ENCODE peak calls at places on chromosome 1, in seven cellular contexts. T is astrocyte of the spinal cord, X is adrenal gland, K is AG09309, P is neural progenitor cell, C is fibroblast of pulmonary artery, L is psoas muscle. M is an unnamed sample.

GRCh38 chr1:213054142-213054541 is 3.1 kb downstream of the RPS6KC1 start:
- DNase-seq in P (no peak), T (no peak), K (no peak), X (no peak), L (no peak), C (no peak), M (no peak)

GRCh38 chr1:151661728-151662127 is 49.9 kb downstream of the SNX27 start:
- DNase-seq in T (no peak), C (no peak), L (no peak), P (no peak), K (no peak), X (no peak), M (no peak)

GRCh38 chr1:182147136-182147815 is 85.8 kb upstream of the ZNF648 start:
- DNase-seq in P (no peak), L (no peak), C (no peak), T (no peak), K (peak), X (peak), M (no peak)

GRCh38 chr1:45836451-45836850 is 33.0 kb downstream of the MAST2 start:
- DNase-seq in C (no peak), K (no peak), X (no peak), P (no peak), T (no peak), L (no peak), M (no peak)

GRCh38 chr1:157400766-157401165 is 151.5 kb downstream of the FCRL5 start:
- DNase-seq in L (no peak), X (no peak), P (no peak), C (no peak), K (no peak), T (no peak), M (no peak)

GRCh38 chr1:47325530-47325929 is 8.1 kb upstream of the CMPK1 start:
- DNase-seq in L (no peak), T (no peak), P (no peak), K (no peak), C (peak), X (no peak), M (no peak)

GRCh38 chr1:71650126-71650525 is 569.3 kb upstream of the ZRANB2 start:
- DNase-seq in L (no peak), C (no peak), X (no peak), T (no peak), P (no peak), K (peak), M (peak)

GRCh38 chr1:88935522-88936222 is 44.3 kb upstream of the GTF2B start:
- DNase-seq in K (peak), C (peak), X (no peak), P (peak), L (no peak), T (peak), M (peak)

GRCh38 chr1:93471911-93472310 is 24.0 kb downstream of the FNBP1L start:
- DNase-seq in X (peak), C (peak), P (no peak), L (no peak), T (peak), K (peak), M (peak)

GRCh38 chr1:35573198-35573775 is at the start of gene TFAP2E:
- DNase-seq in X (no peak), L (peak), C (peak), T (peak), P (peak), K (no peak), M (no peak)

GRCh38 chr1:29924017-29924431 is 687.7 kb downstream of the PTPRU start:
- DNase-seq in L (no peak), T (no peak), X (no peak), K (no peak), C (no peak), P (no peak), M (no peak)

GRCh38 chr1:26409191-26409751 is 1.3 kb upstream of the LIN28A start:
- DNase-seq in L (no peak), X (no peak), P (peak), T (no peak), C (peak), K (no peak), M (no peak)

GRCh38 chr1:61140056-61140549 is 57.7 kb downstream of the NFIA start:
- DNase-seq in T (no peak), P (no peak), X (no peak), C (no peak), L (no peak), K (no peak), M (no peak)

GRCh38 chr1:51768971-51769601 is 109.4 kb downstream of the NRDC start:
- DNase-seq in C (peak), L (no peak), X (peak), P (peak), T (peak), K (peak), M (peak)

GRCh38 chr1:53878492-53879105 is 11.0 kb downstream of the YIPF1 start:
- DNase-seq in P (peak), L (no peak), T (peak), X (no peak), K (peak), C (peak), M (peak)

GRCh38 chr1:239353536-239353935 is 32.8 kb upstream of the CHRM3 start:
- DNase-seq in C (no peak), L (no peak), T (no peak), K (no peak), X (no peak), P (no peak), M (no peak)

GRCh38 chr1:112507896-112508241 is 896 bp upstream of the WNT2B start:
- DNase-seq in K (no peak), C (no peak), X (no peak), T (no peak), P (peak), L (no peak), M (no peak)

GRCh38 chr1:116724765-116725375 is 29.4 kb upstream of the CD2 start:
- DNase-seq in L (peak), T (peak), X (peak), P (peak), K (peak), C (peak), M (peak)

GRCh38 chr1:25253911-25254310 is 6.7 kb upstream of the RSRP1 start:
- DNase-seq in C (no peak), L (no peak), P (no peak), X (no peak), K (no peak), T (no peak), M (no peak)

GRCh38 chr1:8017495-8018310 is 8.4 kb downstream of the ERRFI1 start:
- DNase-seq in X (no peak), K (peak), L (peak), C (no peak), T (peak), P (peak), M (no peak)

GRCh38 chr1:214244841-214245240 is 36.1 kb upstream of the SMYD2 start:
- DNase-seq in K (no peak), X (no peak), P (no peak), T (no peak), L (no peak), C (no peak), M (no peak)

GRCh38 chr1:186112280-186112679 is 262.8 kb downstream of the TPR start:
- DNase-seq in P (no peak), X (no peak), T (no peak), C (no peak), K (no peak), L (no peak), M (no peak)

GRCh38 chr1:69081671-69082070 is 486.1 kb upstream of the LRRC7 start:
- DNase-seq in T (no peak), C (peak), X (no peak), L (no peak), P (peak), K (no peak), M (no peak)

GRCh38 chr1:229196404-229197224 is 74.3 kb upstream of the RAB4A start:
- DNase-seq in L (no peak), C (no peak), P (no peak), K (peak), T (no peak), X (no peak), M (no peak)

GRCh38 chr1:25774921-25775774 is 24.8 kb upstream of the SELENON start:
- DNase-seq in T (no peak), P (no peak), X (no peak), L (no peak), C (no peak), K (no peak), M (no peak)

GRCh38 chr1:150528997-150529396 is 13.4 kb downstream of the FALEC start:
- DNase-seq in K (no peak), X (no peak), T (peak), L (no peak), C (peak), P (no peak), M (no peak)

GRCh38 chr1:243341074-243341473 is 85.2 kb downstream of the SDCCAG8 start:
- DNase-seq in K (no peak), P (no peak), L (no peak), C (peak), X (no peak), T (no peak), M (no peak)

GRCh38 chr1:94554611-94555010 is 13.1 kb upstream of the F3 start:
- DNase-seq in L (no peak), X (no peak), P (peak), T (no peak), C (no peak), K (no peak), M (no peak)
- TF ChIP-seq CTCF in L (no peak), X (no peak), P (no peak), T (no peak), C (no peak), K (no peak), M (no peak)

DNA sequence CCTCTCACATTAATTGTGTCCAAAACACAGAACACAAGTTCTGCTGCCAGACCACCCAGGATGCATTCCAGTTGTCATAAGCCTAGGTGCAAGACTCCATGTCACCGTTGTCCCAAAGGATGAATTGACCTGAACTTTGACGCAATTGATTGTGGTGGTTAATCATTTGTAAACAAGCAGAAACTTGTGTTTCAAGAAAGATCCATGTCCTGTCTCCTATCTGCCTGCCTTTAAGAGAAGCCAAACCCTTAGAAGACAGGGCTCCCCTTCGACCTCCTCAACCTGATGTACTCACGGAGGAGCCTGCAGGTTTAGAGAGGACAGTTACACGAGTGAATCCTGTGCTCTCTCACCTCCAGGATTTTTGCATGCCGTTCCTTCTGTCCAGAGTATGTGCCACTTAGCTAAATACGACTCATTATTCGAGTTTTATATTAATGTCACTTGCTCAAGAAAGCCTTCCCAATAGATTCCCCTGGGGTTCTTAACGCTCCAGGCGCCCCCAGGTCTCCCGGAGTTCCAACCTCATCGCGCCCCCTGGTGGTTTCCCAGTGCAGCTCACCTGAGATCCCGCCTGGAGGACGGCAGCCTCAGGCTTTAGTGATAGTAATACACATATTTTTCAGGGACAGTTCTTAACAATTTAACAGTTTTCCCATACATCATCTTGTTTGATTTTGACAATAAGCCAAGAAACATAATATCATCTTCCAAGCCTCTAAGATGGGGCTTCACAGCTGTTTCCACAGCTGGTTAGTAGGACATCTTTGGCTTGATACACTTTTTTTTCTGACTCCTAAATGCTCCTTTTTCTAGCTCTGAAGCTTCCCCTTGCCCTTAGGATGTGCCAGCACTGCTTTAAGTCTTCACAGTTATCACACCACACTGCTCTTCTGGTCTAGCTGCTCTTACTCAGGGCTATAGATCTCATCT is 2.4 kb upstream of the C8B start:
- DNase-seq in P (peak), T (no peak), C (peak), L (peak), K (no peak), X (no peak), M (no peak)
- TF ChIP-seq CTCF in P (peak), T (peak), C (peak), L (peak), K (peak), X (peak), M (peak)

DNA sequence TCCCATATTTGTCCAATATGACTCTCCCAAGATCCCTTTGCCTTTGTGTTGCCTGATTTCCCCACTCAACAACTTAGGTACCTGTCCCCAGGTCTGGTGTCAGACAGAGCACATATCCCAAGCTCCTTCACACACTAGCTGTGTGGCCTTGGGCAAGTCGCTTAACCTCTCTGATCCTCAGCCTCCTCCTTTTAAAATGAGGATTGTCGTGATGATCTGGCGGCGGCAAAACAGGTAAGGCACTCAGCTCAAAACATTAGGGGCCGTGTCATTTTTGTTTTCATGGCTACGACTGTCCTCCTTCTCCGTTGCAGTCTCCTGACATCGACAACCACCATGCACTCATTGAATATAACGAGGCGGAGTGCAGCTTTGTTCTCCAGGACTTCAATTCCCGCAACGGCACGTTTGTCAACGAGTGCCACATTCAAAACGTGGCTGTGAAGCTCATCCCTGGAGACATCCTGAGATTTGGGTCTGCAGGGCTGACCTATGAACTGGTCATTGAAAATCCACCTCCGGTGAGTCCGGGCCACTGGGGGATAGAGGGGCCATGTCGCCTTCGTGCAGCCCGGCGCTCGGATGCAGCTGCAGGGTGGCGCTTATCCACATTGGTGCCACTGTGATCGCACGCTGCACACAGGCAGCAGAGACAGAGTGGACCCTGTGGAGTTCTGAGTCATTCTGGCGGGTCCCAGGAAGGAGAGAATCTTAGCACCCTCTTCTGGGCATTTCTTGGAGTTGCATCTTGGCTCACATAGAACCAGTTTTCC is 25.2 kb downstream of the FHAD1 start:
- DNase-seq in L (peak), K (peak), C (peak), X (peak), P (peak), T (peak), M (peak)
- TF ChIP-seq CTCF in L (peak), K (peak), C (peak), X (peak), P (peak), T (peak), M (peak)

DNA sequence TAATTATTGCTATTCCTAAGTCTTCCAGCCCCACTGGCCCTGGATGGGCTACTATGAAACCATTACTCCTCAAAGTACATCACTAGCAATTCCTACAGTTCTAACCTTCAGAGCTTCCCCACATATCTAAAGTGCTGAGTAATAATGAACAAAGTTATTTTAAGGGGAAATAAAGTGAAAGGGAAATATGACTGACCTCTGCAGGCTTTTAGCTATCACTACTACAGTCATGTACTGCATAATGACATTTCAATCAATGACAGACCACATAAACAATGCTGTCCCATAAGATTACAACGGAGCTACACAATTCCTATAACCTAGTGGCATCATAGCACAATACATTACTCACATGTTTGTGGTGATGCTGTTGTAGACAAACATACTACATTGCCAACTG is 32.5 kb upstream of the ASPM start:
- DNase-seq in P (no peak), K (peak), X (no peak), C (peak), L (no peak), T (peak), M (no peak)
- TF ChIP-seq CTCF in P (no peak), K (peak), X (no peak), C (peak), L (no peak), T (peak), M (peak)

DNA sequence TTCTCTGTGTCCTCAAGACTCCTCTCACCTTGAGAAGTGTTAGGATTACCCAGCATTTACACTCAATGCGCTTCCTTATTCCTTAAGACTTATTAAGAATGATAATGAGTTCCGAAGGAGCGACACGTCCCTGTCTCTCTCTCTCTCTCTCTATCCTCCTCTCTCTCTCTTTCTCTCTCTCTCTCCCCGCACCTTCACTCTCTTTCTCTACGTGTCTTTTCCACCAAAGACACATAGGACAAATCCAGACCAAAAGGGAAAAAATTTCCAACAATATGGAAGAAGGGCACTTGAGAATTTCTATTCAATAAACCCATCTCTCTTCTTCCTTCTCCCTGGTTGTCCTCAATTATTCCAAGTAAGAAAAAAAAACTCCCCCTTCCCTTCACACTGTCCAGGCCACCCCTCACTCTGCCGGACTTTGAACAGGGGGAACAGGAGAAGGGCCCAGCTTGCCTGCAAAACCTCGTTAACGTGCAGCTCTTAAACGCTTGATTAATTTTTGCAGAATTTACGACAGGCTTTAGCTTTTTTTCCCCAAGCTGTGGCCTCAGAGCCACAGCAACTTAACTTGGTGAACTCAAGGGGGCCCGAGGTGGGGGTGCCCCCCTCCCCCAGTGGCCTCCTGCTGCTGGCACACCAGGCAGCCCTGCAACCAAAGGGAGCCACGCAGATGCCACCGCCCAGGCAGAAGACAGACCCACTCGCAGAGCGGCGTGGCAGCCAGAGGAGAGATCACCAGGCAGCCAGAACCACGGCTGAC is 6.9 kb downstream of the CASZ1 start:
- DNase-seq in X (no peak), L (no peak), K (no peak), T (no peak), C (no peak), P (no peak), M (no peak)
- TF ChIP-seq CTCF in X (no peak), L (no peak), K (no peak), T (no peak), C (no peak), P (no peak), M (no peak)

M was measured in AG09319.